ENCODE peak calls at places on chromosome 20, in four cellular contexts. One of them, this sample, is unnamed.

GRCh38 chr20:3781153-3781910 is at the start of gene SPEF1:
- DNase-seq in left colon: peak
- DNase-seq in M059J: peak
- DNase-seq in heart left ventricle: peak
- DNase-seq in this sample: peak

GRCh38 chr20:53331151-53331973 is 262.3 kb downstream of the ZNF217 start:
- DNase-seq in left colon: no peak
- DNase-seq in M059J: peak
- DNase-seq in heart left ventricle: no peak
- DNase-seq in this sample: peak

GRCh38 chr20:34904202-34904621 is 27.8 kb downstream of the ACSS2 start:
- DNase-seq in left colon: no peak
- DNase-seq in M059J: no peak
- DNase-seq in heart left ventricle: no peak
- DNase-seq in this sample: no peak

GRCh38 chr20:42046686-42047085 is 428.5 kb upstream of the CHD6 start:
- DNase-seq in left colon: no peak
- DNase-seq in M059J: no peak
- DNase-seq in heart left ventricle: no peak
- DNase-seq in this sample: no peak

GRCh38 chr20:59253779-59254319 is 46.6 kb upstream of the EDN3 start:
- DNase-seq in left colon: no peak
- DNase-seq in M059J: peak
- DNase-seq in heart left ventricle: no peak
- DNase-seq in this sample: no peak

GRCh38 chr20:4717816-4718215 is 3.9 kb upstream of the PRND start:
- DNase-seq in left colon: no peak
- DNase-seq in M059J: peak
- DNase-seq in heart left ventricle: no peak
- DNase-seq in this sample: no peak

GRCh38 chr20:52859156-52859887 is 112.8 kb upstream of the TSHZ2 start:
- DNase-seq in left colon: no peak
- DNase-seq in M059J: peak
- DNase-seq in heart left ventricle: peak
- DNase-seq in this sample: peak

GRCh38 chr20:2762578-2763131 is 37.8 kb downstream of the CPXM1 start:
- DNase-seq in left colon: no peak
- DNase-seq in M059J: no peak
- DNase-seq in heart left ventricle: no peak
- DNase-seq in this sample: no peak

GRCh38 chr20:11387189-11387754 is 530.4 kb upstream of the BTBD3 start:
- DNase-seq in left colon: no peak
- DNase-seq in M059J: peak
- DNase-seq in heart left ventricle: no peak
- DNase-seq in this sample: peak

GRCh38 chr20:14622796-14623195 is 285.4 kb upstream of the FLRT3 start:
- DNase-seq in left colon: no peak
- DNase-seq in M059J: peak
- DNase-seq in heart left ventricle: no peak
- DNase-seq in this sample: peak

GRCh38 chr20:36830791-36831691 is 44.9 kb upstream of the TLDC2 start:
- DNase-seq in left colon: no peak
- DNase-seq in M059J: peak
- DNase-seq in heart left ventricle: peak
- DNase-seq in this sample: peak

GRCh38 chr20:46690219-46691111 is 1.2 kb upstream of the TP53RK start:
- DNase-seq in left colon: no peak
- DNase-seq in M059J: peak
- DNase-seq in heart left ventricle: no peak
- DNase-seq in this sample: no peak

GRCh38 chr20:38247166-38247509 is 13.4 kb downstream of the KIAA1755 start:
- DNase-seq in left colon: no peak
- DNase-seq in M059J: no peak
- DNase-seq in heart left ventricle: no peak
- DNase-seq in this sample: no peak

GRCh38 chr20:19757487-19757972 is 528 bp upstream of the RIN2 start:
- DNase-seq in left colon: peak
- DNase-seq in M059J: peak
- DNase-seq in heart left ventricle: peak
- DNase-seq in this sample: peak

GRCh38 chr20:59024111-59024530 is 4.9 kb downstream of the TUBB1 start:
- DNase-seq in left colon: no peak
- DNase-seq in M059J: no peak
- DNase-seq in heart left ventricle: no peak
- DNase-seq in this sample: no peak

GRCh38 chr20:38267251-38267650 is 6.7 kb upstream of the KIAA1755 start:
- DNase-seq in left colon: no peak
- DNase-seq in M059J: no peak
- DNase-seq in heart left ventricle: no peak
- DNase-seq in this sample: no peak

GRCh38 chr20:25248501-25249172 is 752 bp downstream of the PYGB start:
- DNase-seq in left colon: peak
- DNase-seq in M059J: peak
- DNase-seq in heart left ventricle: no peak
- DNase-seq in this sample: no peak

GRCh38 chr20:38032585-38033329 is 499 bp downstream of the TTI1 start:
- DNase-seq in left colon: peak
- DNase-seq in M059J: no peak
- DNase-seq in heart left ventricle: no peak
- DNase-seq in this sample: no peak

GRCh38 chr20:33685328-33686007 is 717 bp downstream of the E2F1 start:
- DNase-seq in left colon: peak
- DNase-seq in M059J: peak
- DNase-seq in heart left ventricle: no peak
- DNase-seq in this sample: no peak

GRCh38 chr20:63061051-63061531 is 54.3 kb upstream of the BHLHE23 start:
- DNase-seq in left colon: no peak
- DNase-seq in M059J: no peak
- DNase-seq in heart left ventricle: no peak
- DNase-seq in this sample: no peak

GRCh38 chr20:46928580-46929132 is 34.0 kb downstream of the EYA2 start:
- DNase-seq in left colon: no peak
- DNase-seq in M059J: peak
- DNase-seq in heart left ventricle: no peak
- DNase-seq in this sample: no peak

GRCh38 chr20:32599783-32600340 is 14.7 kb upstream of the NOL4L start:
- DNase-seq in left colon: no peak
- DNase-seq in M059J: peak
- DNase-seq in heart left ventricle: no peak
- DNase-seq in this sample: no peak

GRCh38 chr20:44089987-44090674 is 96.9 kb downstream of the JPH2 start:
- DNase-seq in left colon: no peak
- DNase-seq in M059J: peak
- DNase-seq in heart left ventricle: no peak
- DNase-seq in this sample: peak

GRCh38 chr20:33493076-33493766 is 3.3 kb downstream of the CBFA2T2 start:
- DNase-seq in left colon: no peak
- DNase-seq in M059J: no peak
- DNase-seq in heart left ventricle: no peak
- DNase-seq in this sample: no peak

GRCh38 chr20:10513931-10514575 is 78.9 kb downstream of the SLX4IP start:
- DNase-seq in left colon: no peak
- DNase-seq in M059J: peak
- DNase-seq in heart left ventricle: no peak
- DNase-seq in this sample: no peak

GRCh38 chr20:4563534-4563933 is 158.2 kb upstream of the PRND start:
- DNase-seq in left colon: peak
- DNase-seq in M059J: peak
- DNase-seq in heart left ventricle: no peak
- DNase-seq in this sample: peak

GRCh38 chr20:57167971-57168693 is 98.3 kb downstream of the BMP7 start:
- DNase-seq in left colon: peak
- DNase-seq in M059J: peak
- DNase-seq in heart left ventricle: peak
- DNase-seq in this sample: peak

GRCh38 chr20:47438464-47439381 is 63.0 kb upstream of the NCOA3 start:
- DNase-seq in left colon: no peak
- DNase-seq in M059J: peak
- DNase-seq in heart left ventricle: peak
- DNase-seq in this sample: no peak